ENCODE peak calls at places on chromosomes 16 and 17, in six cellular contexts. X, S, Q, M, J and U are unnamed samples.

GRCh38 chr17:79273660-79274059 is 199.0 kb downstream of the ENGASE start:
- DNase-seq in J (no peak), S (no peak), M (no peak), Q (no peak), X (no peak), U (no peak)

GRCh38 chr16:17448640-17449638 is 21.8 kb downstream of the XYLT1 start:
- DNase-seq in S (no peak), M (peak; percentile 9), Q (peak; percentile 26), J (no peak), X (no peak), U (no peak)

GRCh38 chr16:11379420-11379819 is 34.2 kb downstream of the RMI2 start:
- DNase-seq in Q (no peak), M (no peak), J (no peak), X (no peak), S (peak; percentile 71), U (no peak)

GRCh38 chr17:32943206-32943605 is 15.3 kb downstream of the TMEM98 start:
- DNase-seq in X (no peak), M (no peak), J (no peak), S (no peak), Q (no peak), U (no peak)

GRCh38 chr17:45299311-45299710 is 17.5 kb downstream of the MAP3K14 start:
- DNase-seq in J (peak; percentile 40), X (no peak), M (no peak), S (no peak), Q (no peak), U (no peak)

GRCh38 chr17:64565563-64565962 is 58.8 kb downstream of the CEP95 start:
- DNase-seq in Q (no peak), X (no peak), J (no peak), M (no peak), S (no peak), U (no peak)

GRCh38 chr16:2490190-2491105 is 15.5 kb downstream of the TBC1D24 start:
- DNase-seq in X (no peak), J (no peak), S (no peak), Q (no peak), M (no peak), U (no peak)

GRCh38 chr17:67496286-67496685 is 119.2 kb downstream of the PITPNC1 start:
- DNase-seq in S (no peak), M (no peak), J (no peak), Q (no peak), X (no peak), U (no peak)

GRCh38 chr16:79648846-79649245 is 48.3 kb upstream of the MAF start:
- DNase-seq in S (no peak), M (no peak), X (no peak), J (no peak), Q (no peak), U (no peak)

GRCh38 chr17:66466933-66467367 is 164.5 kb downstream of the PRKCA start:
- DNase-seq in M (no peak), S (no peak), X (no peak), J (peak; percentile 49), Q (no peak), U (no peak)

GRCh38 chr16:5841934-5842333 is 744.3 kb upstream of the EEF2KMT start:
- DNase-seq in J (no peak), Q (no peak), X (no peak), M (no peak), S (no peak), U (no peak)